ENCODE peak calls at places on chromosomes 6 and 20, in seven cellular contexts. P is left lung, C is Peyer's patch, J is right lobe of liver, B is A549, H is heart left ventricle, V is PC-3. W is an unnamed sample.
A peak's percentile ranks its signal among the peaks of the same experiment; 100 is the strongest.

GRCh38 chr20:59015812-59016711 is 3.2 kb upstream of the TUBB1 start:
- DNase-seq in P (no peak), C (no peak), J (no peak), B (no peak), H (no peak), V (no peak), W (no peak)

GRCh38 chr6:85460154-85460950 is 10.5 kb downstream of the NT5E start:
- DNase-seq in P (no peak), C (no peak), J (no peak), B (no peak), H (no peak), V (no peak), W (no peak)

GRCh38 chr6:151317206-151317994 is 74.0 kb downstream of the ZBTB2 start:
- DNase-seq in P (no peak), C (no peak), J (no peak), B (peak; percentile 8), H (no peak), V (peak; percentile 62), W (no peak)

GRCh38 chr20:59400666-59401065 is 100.3 kb downstream of the EDN3 start:
- DNase-seq in P (no peak), C (no peak), J (no peak), B (no peak), H (no peak), V (no peak), W (no peak)

GRCh38 chr6:14452567-14453527 is 335.3 kb downstream of the CD83 start:
- DNase-seq in P (no peak), C (no peak), J (no peak), B (no peak), H (no peak), V (no peak), W (no peak)

GRCh38 chr20:37394543-37395410 is 48.8 kb downstream of the SRC start:
- DNase-seq in P (no peak), C (no peak), J (peak; percentile 40), B (no peak), H (no peak), V (no peak), W (peak; percentile 31)

GRCh38 chr6:168815229-168815628 is 374.2 kb downstream of the SMOC2 start:
- DNase-seq in P (no peak), C (no peak), J (no peak), B (no peak), H (no peak), V (no peak), W (no peak)

GRCh38 chr6:32107447-32107846 is 1.7 kb downstream of the TNXB start:
- DNase-seq in P (no peak), C (no peak), J (no peak), B (no peak), H (no peak), V (peak; percentile 54), W (no peak)

GRCh38 chr6:42136508-42137191 is 5.8 kb downstream of the C6orf132 start:
- DNase-seq in P (no peak), C (no peak), J (no peak), B (peak; percentile 58), H (no peak), V (peak; percentile 85), W (no peak)

GRCh38 chr6:118667988-118668387 is 16.6 kb upstream of the CEP85L start:
- DNase-seq in P (no peak), C (no peak), J (no peak), B (no peak), H (no peak), V (no peak), W (no peak)
- H3K4me1 ChIP-seq in P (no peaks in the 10 kb centered on the region), C (no peaks in the 10 kb centered on the region), J (no peaks in the 10 kb centered on the region), B (no peaks in the 10 kb centered on the region), H (no peaks in the 10 kb centered on the region), V (peaks cover 13% of the 10 kb centered on the region), W (peaks cover 5% of the 10 kb centered on the region)

DNA sequence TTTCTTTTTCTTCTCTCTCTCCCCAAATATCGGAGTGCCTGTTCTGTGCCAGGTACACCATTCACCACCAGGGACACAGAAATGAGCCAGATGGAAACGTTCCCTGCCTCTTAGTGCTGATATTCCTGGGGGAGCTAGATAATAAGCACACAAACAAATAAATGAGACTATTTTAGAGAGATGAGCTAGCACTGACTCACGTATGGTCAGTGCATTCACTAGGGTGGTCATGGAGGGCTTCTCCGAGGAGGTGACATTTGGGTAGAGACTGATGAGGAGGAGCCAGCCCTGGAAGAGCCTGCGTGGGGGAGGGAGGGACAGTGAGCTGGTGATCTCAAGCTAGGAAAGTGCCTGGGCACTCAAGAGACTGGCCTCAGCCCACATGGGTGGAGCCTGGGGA is 252.3 kb upstream of the KCNG1 start:
- DNase-seq in P (no peak), C (no peak), J (no peak), B (no peak), H (no peak), V (no peak), W (no peak)
- TF ChIP-seq CTCF in P (no peak), C (no peak), J (no peak), B (no peak), H (no peak), V (no peak), W (no peak)

GRCh38 chr20:2130062-2130591 is 28.5 kb downstream of the STK35 start:
- DNase-seq in P (no peak), C (no peak), J (no peak), B (no peak), H (no peak), V (no peak), W (no peak)
- H3K4me1 ChIP-seq in P (peaks cover 48% of the 10 kb centered on the region), C (peaks cover 11% of the 10 kb centered on the region), J (no peaks in the 10 kb centered on the region), B (peaks cover 40% of the 10 kb centered on the region), H (peaks cover 29% of the 10 kb centered on the region), V (peaks cover 40% of the 10 kb centered on the region), W (peaks cover 12% of the 10 kb centered on the region)

DNA sequence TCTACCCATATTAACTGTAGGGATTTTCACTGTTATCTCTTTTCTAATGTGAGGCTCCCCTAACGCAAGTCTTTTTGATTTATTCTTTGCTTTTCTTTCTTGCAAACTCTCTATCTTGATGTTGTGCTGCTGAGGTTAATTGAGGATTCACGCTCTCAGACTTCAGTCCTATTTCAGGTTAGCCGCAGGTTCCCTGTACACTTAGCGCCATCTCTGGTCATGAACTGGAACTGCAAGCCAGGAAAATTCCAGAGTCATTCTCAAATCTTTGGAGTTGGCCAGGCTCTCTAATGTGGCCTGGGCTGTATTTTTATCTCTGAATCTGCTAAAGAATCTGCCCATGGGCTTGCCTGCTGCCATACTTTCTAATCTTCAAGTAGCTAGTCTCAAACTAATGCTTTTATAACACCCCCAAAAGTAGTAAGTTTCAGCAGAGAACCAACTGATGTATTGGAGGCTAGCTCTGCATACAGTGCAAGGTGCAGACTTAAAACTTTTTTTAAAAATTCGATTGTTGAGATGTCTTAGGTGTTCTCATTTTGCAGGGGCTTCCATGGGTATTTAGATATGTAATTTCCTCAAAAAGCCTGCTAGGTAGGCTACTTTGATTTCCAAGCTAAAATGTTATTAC is 91.1 kb upstream of the OPRM1 start:
- DNase-seq in P (no peak), C (no peak), J (no peak), B (no peak), H (no peak), V (peak; percentile 60), W (no peak)
- TF ChIP-seq CTCF in P (peak; percentile 62), C (peak; percentile 83), J (peak; percentile 66), B (peak; percentile 36), H (peak; percentile 53), V (peak; percentile 88), W (peak; percentile 93)

GRCh38 chr6:167232355-167232754 is 58.8 kb upstream of the UNC93A start:
- DNase-seq in P (no peak), C (no peak), J (no peak), B (no peak), H (no peak), V (no peak), W (no peak)

GRCh38 chr6:167225903-167226508 is 65.1 kb upstream of the UNC93A start:
- DNase-seq in P (no peak), C (no peak), J (no peak), B (no peak), H (no peak), V (no peak), W (no peak)

GRCh38 chr6:167226791-167227190 is 64.3 kb upstream of the UNC93A start:
- DNase-seq in P (no peak), C (no peak), J (no peak), B (no peak), H (no peak), V (no peak), W (no peak)

GRCh38 chr6:167227984-167228383 is 63.1 kb upstream of the UNC93A start:
- DNase-seq in P (no peak), C (no peak), J (no peak), B (no peak), H (no peak), V (no peak), W (no peak)

GRCh38 chr6:167229586-167229985 is 61.5 kb upstream of the UNC93A start:
- DNase-seq in P (no peak), C (no peak), J (no peak), B (no peak), H (no peak), V (no peak), W (no peak)
- H3K4me1 ChIP-seq in P (no peaks in the 10 kb centered on the region), C (no peaks in the 10 kb centered on the region), J (no peaks in the 10 kb centered on the region), B (no peaks in the 10 kb centered on the region), H (no peaks in the 10 kb centered on the region), V (no peaks in the 10 kb centered on the region), W (no peaks in the 10 kb centered on the region)

GRCh38 chr20:14189794-14190402 is 147.5 kb downstream of the FLRT3 start:
- DNase-seq in P (no peak), C (no peak), J (no peak), B (peak; percentile 12), H (no peak), V (peak; percentile 74), W (no peak)
- TF ChIP-seq CTCF in P (no peak), C (peak; percentile 49), J (peak; percentile 24), B (peak; percentile 69), H (no peak), V (peak; percentile 93), W (no peak)

DNA sequence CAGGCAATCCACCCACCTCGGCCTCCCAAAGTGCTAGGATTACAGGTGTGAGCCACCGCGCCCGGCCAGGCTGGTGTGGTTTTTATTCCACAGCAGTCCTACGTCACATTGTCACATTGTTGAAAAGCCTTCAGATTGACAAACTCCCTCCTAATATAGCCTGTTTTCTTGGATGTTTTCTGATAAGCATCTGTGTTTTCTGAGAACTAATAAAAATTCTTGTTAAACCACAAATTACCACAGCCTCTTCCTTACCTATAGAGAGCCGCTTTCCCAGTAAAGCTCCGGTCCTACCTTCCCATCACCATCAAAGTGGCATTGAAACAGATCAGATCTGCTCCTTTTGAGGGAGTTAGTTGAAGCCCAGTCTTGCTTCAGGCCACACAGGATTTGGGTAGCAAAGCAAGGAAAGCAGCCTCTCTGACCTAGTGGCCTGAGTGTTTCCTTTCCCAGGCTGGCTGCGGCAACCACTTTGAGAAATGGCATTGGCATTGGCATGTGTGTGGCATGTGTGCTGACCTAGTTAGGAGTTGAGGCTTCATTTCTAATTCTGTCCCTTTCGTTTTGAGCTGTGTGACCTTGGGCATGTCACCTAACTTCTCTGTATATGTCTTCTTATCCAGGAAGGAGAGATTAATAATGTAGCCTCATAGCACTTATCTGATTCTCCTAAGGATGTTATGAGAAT is 1.7 kb upstream of the PKIG start:
- DNase-seq in P (no peak), C (no peak), J (no peak), B (no peak), H (no peak), V (peak; percentile 66), W (no peak)
- H3K4me1 ChIP-seq in P (peaks cover 59% of the 10 kb centered on the region), C (peaks cover 13% of the 10 kb centered on the region), J (no peaks in the 10 kb centered on the region), B (peaks cover 8% of the 10 kb centered on the region), H (peaks cover 38% of the 10 kb centered on the region), V (peaks cover 31% of the 10 kb centered on the region), W (no peaks in the 10 kb centered on the region)